ENCODE peak calls at places on chromosomes 13 and 19, in ten cellular contexts. D is pancreas, W is fibroblast of lung, M is esophagus squamous epithelium, Y is psoas muscle, J is AG09309, R is astrocyte of the spinal cord, Z is esophagus muscularis mucosa, A is left lung, P is IMR-90. S is an unnamed sample.
A peak's percentile ranks its signal among the peaks of the same experiment; 100 is the strongest.

GRCh38 chr19:2424686-2425621 is 2.4 kb downstream of the TIMM13 start:
- DNase-seq in D (peak; percentile 76), W (peak; percentile 69), M (no peak), Y (peak; percentile 70), J (peak; percentile 14), R (peak; percentile 66), Z (no peak), A (no peak), P (peak; percentile 69), S (no peak)

GRCh38 chr13:49108204-49108603 is 111.9 kb upstream of the MLNR start:
- DNase-seq in D (no peak), W (no peak), M (no peak), Y (no peak), J (no peak), R (no peak), Z (no peak), A (no peak), P (no peak), S (no peak)

GRCh38 chr13:51333421-51333820 is 6.1 kb upstream of the SERPINE3 start:
- DNase-seq in D (no peak), W (no peak), M (no peak), Y (no peak), J (no peak), R (no peak), Z (no peak), A (no peak), P (no peak), S (no peak)

GRCh38 chr13:35165205-35165604 is 223.1 kb downstream of the NBEA start:
- DNase-seq in D (no peak), W (no peak), M (no peak), Y (no peak), J (no peak), R (no peak), Z (no peak), A (no peak), P (no peak), S (no peak)

GRCh38 chr13:113275387-113275786 is 21.7 kb upstream of the LAMP1 start:
- DNase-seq in D (peak; percentile 34), W (peak; percentile 72), M (no peak), Y (peak; percentile 41), J (peak; percentile 17), R (peak; percentile 67), Z (no peak), A (no peak), P (peak; percentile 75), S (peak; percentile 62)

GRCh38 chr13:25249001-25249543 is 38.2 kb downstream of the MTMR6 start:
- DNase-seq in D (no peak), W (peak; percentile 41), M (no peak), Y (no peak), J (peak; percentile 53), R (peak; percentile 49), Z (no peak), A (no peak), P (peak; percentile 43), S (no peak)

GRCh38 chr19:48896191-48896720 is 2.3 kb downstream of the TULP2 start:
- DNase-seq in D (peak; percentile 55), W (peak; percentile 58), M (no peak), Y (peak; percentile 64), J (no peak), R (peak; percentile 24), Z (peak; percentile 93), A (peak; percentile 71), P (no peak), S (no peak)

GRCh38 chr19:51440846-51441409 is 17.3 kb downstream of the SIGLEC8 start:
- DNase-seq in D (no peak), W (no peak), M (no peak), Y (no peak), J (no peak), R (no peak), Z (no peak), A (peak; percentile 58), P (no peak), S (no peak)

GRCh38 chr19:7670150-7670784 is 1.4 kb downstream of the RETN start:
- DNase-seq in D (no peak), W (no peak), M (no peak), Y (no peak), J (no peak), R (no peak), Z (no peak), A (peak; percentile 67), P (no peak), S (no peak)

GRCh38 chr19:44807652-44808462 is 1.0 kb upstream of the BCAM start:
- DNase-seq in D (peak; percentile 66), W (peak; percentile 43), M (no peak), Y (no peak), J (no peak), R (peak; percentile 17), Z (no peak), A (peak; percentile 82), P (peak; percentile 34), S (no peak)

GRCh38 chr19:38692458-38693379 is 45.3 kb downstream of the ACTN4 start:
- DNase-seq in D (no peak), W (no peak), M (no peak), Y (no peak), J (no peak), R (no peak), Z (no peak), A (no peak), P (no peak), S (no peak)

GRCh38 chr19:1317274-1317673 is 31.6 kb downstream of the EFNA2 start:
- DNase-seq in D (no peak), W (no peak), M (no peak), Y (no peak), J (no peak), R (no peak), Z (no peak), A (no peak), P (no peak), S (no peak)

GRCh38 chr19:31073485-31074221 is 275.6 kb downstream of the TSHZ3 start:
- DNase-seq in D (no peak), W (no peak), M (no peak), Y (no peak), J (no peak), R (no peak), Z (no peak), A (no peak), P (no peak), S (no peak)
- TF ChIP-seq CTCF in D (no peak), W (no peak), M (no peak), Y (no peak), J (no peak), R (no peak), Z (no peak), A (no peak), P (no peak), S (no peak)

GRCh38 chr13:100673376-100673830 is 1.2 kb downstream of the TMTC4 start:
- DNase-seq in D (no peak), W (no peak), M (no peak), Y (no peak), J (no peak), R (no peak), Z (no peak), A (no peak), P (no peak), S (no peak)

GRCh38 chr13:100674848-100675659 is 459 bp upstream of the TMTC4 start:
- DNase-seq in D (peak; percentile 100), W (peak; percentile 97), M (peak; percentile 89), Y (peak; percentile 99), J (peak; percentile 86), R (peak; percentile 99), Z (peak; percentile 100), A (peak; percentile 100), P (peak; percentile 96), S (peak; percentile 92)

GRCh38 chr13:100674363-100674847 is at the start of gene TMTC4:
- DNase-seq in D (no peak), W (no peak), M (no peak), Y (no peak), J (no peak), R (no peak), Z (no peak), A (no peak), P (no peak), S (no peak)

GRCh38 chr13:100673831-100674362 is 698 bp downstream of the TMTC4 start:
- DNase-seq in D (peak; percentile 63), W (peak; percentile 88), M (no peak), Y (peak; percentile 58), J (peak; percentile 27), R (peak; percentile 94), Z (no peak), A (peak; percentile 41), P (peak; percentile 83), S (peak; percentile 61)

DNA sequence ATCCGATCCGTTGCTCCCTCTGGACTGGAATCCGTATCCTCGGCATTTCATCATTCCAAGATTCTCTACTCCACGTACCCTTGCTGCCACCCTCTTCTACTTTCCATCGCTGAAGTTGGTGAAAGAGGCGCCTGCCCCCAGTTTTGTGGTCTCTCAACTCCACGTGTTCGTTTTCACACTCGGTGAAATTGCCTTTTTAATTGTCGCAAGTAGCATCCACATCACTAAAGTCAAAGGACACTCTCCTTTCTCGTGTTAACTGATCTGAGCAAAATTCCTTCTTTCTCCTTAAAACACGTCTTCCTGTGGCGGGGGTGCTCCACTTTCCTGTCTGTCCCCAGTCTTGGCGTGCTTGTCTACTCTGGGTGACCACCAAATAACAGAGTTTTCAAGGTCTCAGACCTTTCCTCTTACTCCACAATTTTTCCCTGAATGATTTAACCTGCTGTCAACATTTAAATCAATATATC is 1.1 kb upstream of the TMTC4 start:
- DNase-seq in D (no peak), W (no peak), M (no peak), Y (no peak), J (no peak), R (no peak), Z (no peak), A (no peak), P (no peak), S (no peak)
- H3K4me3 ChIP-seq in D (peak overlapping the region; percentile 80), W (peak overlapping the region; percentile 73), M (peak overlapping the region; percentile 96), Y (peak overlapping the region; percentile 69), J (peak overlapping the region; percentile 55), R (peak overlapping the region; percentile 70), Z (peak overlapping the region; percentile 91), A (peak overlapping the region; percentile 78), P (peak overlapping the region; percentile 93), S (peak overlapping the region; percentile 82)

DNA sequence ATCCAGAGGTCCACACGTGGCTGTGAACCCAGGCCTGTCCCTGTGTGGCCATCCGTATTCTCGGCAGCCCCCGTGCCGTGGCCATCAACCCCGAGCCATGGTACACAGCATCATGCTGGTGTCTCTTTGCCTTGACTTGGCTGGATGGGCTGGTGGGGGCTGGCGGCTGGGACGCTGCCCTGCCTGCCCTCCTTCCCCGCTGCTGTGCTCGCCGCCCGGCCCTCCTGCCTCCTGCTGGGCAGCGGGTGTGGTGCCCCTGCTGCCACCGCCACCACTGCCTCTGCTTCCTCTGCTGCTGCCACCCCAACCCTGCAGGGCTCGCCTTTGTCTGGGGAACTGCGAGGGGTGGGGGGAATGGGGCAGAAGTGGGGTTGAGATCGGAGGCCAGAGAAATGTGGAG is 19.7 kb upstream of the EHD2 start:
- DNase-seq in D (no peak), W (no peak), M (no peak), Y (no peak), J (no peak), R (no peak), Z (no peak), A (no peak), P (no peak), S (no peak)
- TF ChIP-seq CTCF in D (no peak), W (no peak), M (no peak), Y (no peak), J (no peak), R (peak; percentile 7), Z (no peak), A (no peak), P (no peak), S (peak; percentile 5)

DNA sequence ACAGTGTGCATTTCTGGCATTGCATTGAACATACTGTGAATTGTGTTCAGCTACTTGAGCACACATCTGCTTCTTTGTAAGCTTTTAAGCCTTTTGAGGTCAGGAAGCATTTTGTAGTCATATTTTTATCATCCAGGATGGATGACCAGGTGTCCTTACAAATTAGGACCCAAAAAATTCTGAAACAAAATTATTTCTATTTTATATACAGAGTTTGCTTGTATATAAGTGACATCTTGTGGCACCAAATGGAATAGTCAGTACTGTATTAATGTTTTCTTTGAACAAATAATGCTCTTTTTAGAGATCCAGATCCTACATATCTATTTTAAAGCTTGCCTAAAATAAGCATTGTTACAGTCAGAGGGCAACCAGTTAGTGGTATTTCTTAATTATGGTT is 9.5 kb upstream of the SUPT20H start:
- DNase-seq in D (no peak), W (peak; percentile 40), M (no peak), Y (no peak), J (no peak), R (peak; percentile 16), Z (no peak), A (no peak), P (peak; percentile 30), S (no peak)
- H3K4me3 ChIP-seq in D (no peak overlapping the region), W (no peak overlapping the region), M (no peak overlapping the region), Y (no peak overlapping the region), J (no peak overlapping the region), R (no peak overlapping the region), Z (no peak overlapping the region), A (no peak overlapping the region), P (no peak overlapping the region), S (no peak overlapping the region)

S was measured in retinal pigment epithelial cell.